ENCODE peak calls at places on chromosomes 2 and 18, in four cellular contexts. One of them, this sample, is unnamed.

GRCh38 chr2:26185304-26185928 is 12.5 kb downstream of the GAREM2 start:
- DNase-seq in mucosa of descending colon: no peak
- DNase-seq in heart left ventricle: no peak
- DNase-seq in esophagus squamous epithelium: no peak
- DNase-seq in this sample: no peak

GRCh38 chr18:55764382-55764781 is 176.4 kb upstream of the TCF4 start:
- DNase-seq in esophagus squamous epithelium: no peak
- DNase-seq in mucosa of descending colon: no peak
- DNase-seq in heart left ventricle: no peak
- DNase-seq in this sample: no peak

GRCh38 chr2:8352989-8353388 is 328.9 kb upstream of the ID2 start:
- DNase-seq in mucosa of descending colon: no peak
- DNase-seq in heart left ventricle: no peak
- DNase-seq in esophagus squamous epithelium: no peak
- DNase-seq in this sample: no peak

GRCh38 chr18:73118121-73118816 is 250.5 kb upstream of the NETO1 start:
- DNase-seq in esophagus squamous epithelium: no peak
- DNase-seq in mucosa of descending colon: no peak
- DNase-seq in heart left ventricle: no peak
- DNase-seq in this sample: no peak

GRCh38 chr2:47313728-47314127 is 89.2 kb upstream of the MSH2 start:
- DNase-seq in heart left ventricle: no peak
- DNase-seq in esophagus squamous epithelium: no peak
- DNase-seq in mucosa of descending colon: no peak
- DNase-seq in this sample: no peak

GRCh38 chr2:74373985-74374384 is 6.1 kb downstream of the DCTN1 start:
- DNase-seq in mucosa of descending colon: no peak
- DNase-seq in heart left ventricle: no peak
- DNase-seq in esophagus squamous epithelium: no peak
- DNase-seq in this sample: no peak

GRCh38 chr2:127576433-127577207 is 41.1 kb downstream of the MYO7B start:
- DNase-seq in heart left ventricle: peak; percentile 90
- DNase-seq in esophagus squamous epithelium: no peak
- DNase-seq in mucosa of descending colon: peak; percentile 30
- DNase-seq in this sample: no peak

GRCh38 chr18:13612111-13612997 is 114.0 kb downstream of the FAM210A start:
- DNase-seq in esophagus squamous epithelium: peak; percentile 30
- DNase-seq in mucosa of descending colon: peak; percentile 55
- DNase-seq in heart left ventricle: no peak
- DNase-seq in this sample: no peak

GRCh38 chr2:70420005-70420580 is 118.2 kb upstream of the FAM136A start:
- DNase-seq in esophagus squamous epithelium: no peak
- DNase-seq in mucosa of descending colon: no peak
- DNase-seq in heart left ventricle: no peak
- DNase-seq in this sample: no peak

GRCh38 chr2:238865015-238865719 is 17.3 kb downstream of the TWIST2 start:
- DNase-seq in esophagus squamous epithelium: no peak
- DNase-seq in heart left ventricle: no peak
- DNase-seq in mucosa of descending colon: no peak
- DNase-seq in this sample: no peak

GRCh38 chr2:45067859-45068642 is 58.8 kb upstream of the SIX2 start:
- DNase-seq in heart left ventricle: no peak
- DNase-seq in esophagus squamous epithelium: no peak
- DNase-seq in mucosa of descending colon: no peak
- DNase-seq in this sample: peak; percentile 3

GRCh38 chr18:76388891-76389423 is 106.1 kb downstream of the ZNF516 start:
- DNase-seq in heart left ventricle: no peak
- DNase-seq in esophagus squamous epithelium: no peak
- DNase-seq in mucosa of descending colon: no peak
- DNase-seq in this sample: no peak

GRCh38 chr2:184685999-184686841 is 87.9 kb downstream of the ZNF804A start:
- DNase-seq in heart left ventricle: no peak
- DNase-seq in esophagus squamous epithelium: no peak
- DNase-seq in mucosa of descending colon: no peak
- DNase-seq in this sample: peak; percentile 9

GRCh38 chr2:120738786-120739771 is 3.4 kb downstream of the GLI2 start:
- DNase-seq in heart left ventricle: no peak
- DNase-seq in esophagus squamous epithelium: no peak
- DNase-seq in mucosa of descending colon: peak; percentile 41
- DNase-seq in this sample: no peak

GRCh38 chr2:218028562-218029348 is 26.0 kb upstream of the TNS1 start:
- DNase-seq in mucosa of descending colon: no peak
- DNase-seq in esophagus squamous epithelium: no peak
- DNase-seq in heart left ventricle: peak; percentile 61
- DNase-seq in this sample: no peak

GRCh38 chr2:144511945-144512344 is 8.0 kb downstream of the ZEB2 start:
- DNase-seq in heart left ventricle: no peak
- DNase-seq in mucosa of descending colon: no peak
- DNase-seq in esophagus squamous epithelium: no peak
- DNase-seq in this sample: no peak

GRCh38 chr2:106158871-106159270 is 35.2 kb downstream of the UXS1 start:
- DNase-seq in mucosa of descending colon: no peak
- DNase-seq in esophagus squamous epithelium: no peak
- DNase-seq in heart left ventricle: no peak
- DNase-seq in this sample: no peak

GRCh38 chr2:232611559-232612218 is 21.7 kb upstream of the EFHD1 start:
- DNase-seq in esophagus squamous epithelium: no peak
- DNase-seq in heart left ventricle: peak; percentile 74
- DNase-seq in mucosa of descending colon: peak; percentile 72
- DNase-seq in this sample: no peak

GRCh38 chr2:222655406-222655747 is 515 bp downstream of the FARSB start:
- DNase-seq in heart left ventricle: no peak
- DNase-seq in esophagus squamous epithelium: no peak
- DNase-seq in mucosa of descending colon: no peak
- DNase-seq in this sample: no peak

GRCh38 chr2:176281267-176281666 is 12.0 kb downstream of the MTX2 start:
- DNase-seq in heart left ventricle: no peak
- DNase-seq in esophagus squamous epithelium: no peak
- DNase-seq in mucosa of descending colon: no peak
- DNase-seq in this sample: no peak

GRCh38 chr2:114577657-114578056 is 135.2 kb downstream of the DPP10 start:
- DNase-seq in heart left ventricle: no peak
- DNase-seq in esophagus squamous epithelium: no peak
- DNase-seq in mucosa of descending colon: no peak
- DNase-seq in this sample: no peak

GRCh38 chr2:6772366-6772710 is 93.4 kb downstream of the CMPK2 start:
- DNase-seq in mucosa of descending colon: no peak
- DNase-seq in heart left ventricle: no peak
- DNase-seq in esophagus squamous epithelium: no peak
- DNase-seq in this sample: no peak

GRCh38 chr18:44341759-44342158 is 338.9 kb upstream of the SETBP1 start:
- DNase-seq in mucosa of descending colon: no peak
- DNase-seq in heart left ventricle: no peak
- DNase-seq in esophagus squamous epithelium: no peak
- DNase-seq in this sample: no peak

GRCh38 chr2:215797676-215798075 is 215.7 kb downstream of the MREG start:
- DNase-seq in mucosa of descending colon: no peak
- DNase-seq in heart left ventricle: no peak
- DNase-seq in esophagus squamous epithelium: no peak
- DNase-seq in this sample: no peak

GRCh38 chr2:156763174-156763573 is 327.0 kb downstream of the GPD2 start:
- DNase-seq in heart left ventricle: no peak
- DNase-seq in mucosa of descending colon: no peak
- DNase-seq in esophagus squamous epithelium: no peak
- DNase-seq in this sample: no peak

GRCh38 chr2:44877417-44877816 is 64.1 kb upstream of the SIX3 start:
- DNase-seq in mucosa of descending colon: no peak
- DNase-seq in heart left ventricle: no peak
- DNase-seq in esophagus squamous epithelium: no peak
- DNase-seq in this sample: no peak

GRCh38 chr2:70995227-70995729 is 605 bp upstream of the TEX261 start:
- DNase-seq in mucosa of descending colon: peak; percentile 63
- DNase-seq in esophagus squamous epithelium: no peak
- DNase-seq in heart left ventricle: no peak
- DNase-seq in this sample: no peak

GRCh38 chr2:121519732-121520640 is 10.7 kb upstream of the RNU4ATAC start:
- DNase-seq in mucosa of descending colon: no peak
- DNase-seq in esophagus squamous epithelium: no peak
- DNase-seq in heart left ventricle: no peak
- DNase-seq in this sample: no peak

GRCh38 chr2:71934320-71934593 is 213.4 kb downstream of the CYP26B1 start:
- DNase-seq in mucosa of descending colon: no peak
- DNase-seq in esophagus squamous epithelium: no peak
- DNase-seq in heart left ventricle: no peak
- DNase-seq in this sample: no peak

GRCh38 chr18:57143265-57143664 is 3.6 kb upstream of the BOD1L2 start:
- DNase-seq in heart left ventricle: no peak
- DNase-seq in esophagus squamous epithelium: no peak
- DNase-seq in mucosa of descending colon: no peak
- DNase-seq in this sample: no peak

GRCh38 chr2:133660511-133660910 is 92.2 kb upstream of the NCKAP5 start:
- DNase-seq in esophagus squamous epithelium: no peak
- DNase-seq in mucosa of descending colon: no peak
- DNase-seq in heart left ventricle: no peak
- DNase-seq in this sample: no peak

GRCh38 chr2:215401896-215402379 is 33.9 kb downstream of the FN1 start:
- DNase-seq in heart left ventricle: no peak
- DNase-seq in esophagus squamous epithelium: no peak
- DNase-seq in mucosa of descending colon: no peak
- DNase-seq in this sample: no peak

GRCh38 chr2:188659656-188660406 is 314.3 kb upstream of the COL3A1 start:
- DNase-seq in mucosa of descending colon: no peak
- DNase-seq in esophagus squamous epithelium: no peak
- DNase-seq in heart left ventricle: no peak
- DNase-seq in this sample: no peak

GRCh38 chr2:232341739-232342126 is 36.8 kb upstream of the ALPP start:
- DNase-seq in heart left ventricle: peak; percentile 15
- DNase-seq in esophagus squamous epithelium: no peak
- DNase-seq in mucosa of descending colon: peak; percentile 6
- DNase-seq in this sample: no peak

GRCh38 chr2:174697267-174697666 is 67.0 kb downstream of the CHRNA1 start:
- DNase-seq in esophagus squamous epithelium: no peak
- DNase-seq in heart left ventricle: peak; percentile 45
- DNase-seq in mucosa of descending colon: peak; percentile 49
- DNase-seq in this sample: no peak
- TF ChIP-seq CTCF in esophagus squamous epithelium: peak; percentile 46
- TF ChIP-seq CTCF in heart left ventricle: peak; percentile 71
- TF ChIP-seq CTCF in mucosa of descending colon: peak; percentile 75
- TF ChIP-seq CTCF in this sample: peak; percentile 96

GRCh38 chr2:165081276-165081675 is 122.6 kb downstream of the SCN3A start:
- DNase-seq in mucosa of descending colon: no peak
- DNase-seq in esophagus squamous epithelium: no peak
- DNase-seq in heart left ventricle: no peak
- DNase-seq in this sample: no peak
- TF ChIP-seq CTCF in mucosa of descending colon: no peak
- TF ChIP-seq CTCF in esophagus squamous epithelium: no peak
- TF ChIP-seq CTCF in heart left ventricle: no peak
- TF ChIP-seq CTCF in this sample: no peak

GRCh38 chr2:111667542-111668273 is 216.3 kb downstream of the ANAPC1 start:
- DNase-seq in esophagus squamous epithelium: no peak
- DNase-seq in heart left ventricle: peak; percentile 36
- DNase-seq in mucosa of descending colon: no peak
- DNase-seq in this sample: peak; percentile 60
- TF ChIP-seq CTCF in esophagus squamous epithelium: peak; percentile 27
- TF ChIP-seq CTCF in heart left ventricle: peak; percentile 43
- TF ChIP-seq CTCF in mucosa of descending colon: no peak
- TF ChIP-seq CTCF in this sample: peak; percentile 84

GRCh38 chr2:190982263-190983034 is 31.5 kb downstream of the STAT1 start:
- DNase-seq in heart left ventricle: no peak
- DNase-seq in mucosa of descending colon: no peak
- DNase-seq in esophagus squamous epithelium: no peak
- DNase-seq in this sample: no peak
- TF ChIP-seq CTCF in heart left ventricle: no peak
- TF ChIP-seq CTCF in mucosa of descending colon: no peak
- TF ChIP-seq CTCF in esophagus squamous epithelium: no peak
- TF ChIP-seq CTCF in this sample: no peak

GRCh38 chr2:168136392-168136977 is 110.9 kb downstream of the STK39 start:
- DNase-seq in mucosa of descending colon: no peak
- DNase-seq in esophagus squamous epithelium: no peak
- DNase-seq in heart left ventricle: no peak
- DNase-seq in this sample: no peak
- TF ChIP-seq CTCF in mucosa of descending colon: peak; percentile 24
- TF ChIP-seq CTCF in esophagus squamous epithelium: peak; percentile 58
- TF ChIP-seq CTCF in heart left ventricle: peak; percentile 62
- TF ChIP-seq CTCF in this sample: peak; percentile 58

GRCh38 chr2:99883356-99883867 is 259.0 kb downstream of the AFF3 start:
- DNase-seq in heart left ventricle: no peak
- DNase-seq in mucosa of descending colon: no peak
- DNase-seq in esophagus squamous epithelium: no peak
- DNase-seq in this sample: no peak
- TF ChIP-seq CTCF in heart left ventricle: no peak
- TF ChIP-seq CTCF in mucosa of descending colon: no peak
- TF ChIP-seq CTCF in esophagus squamous epithelium: no peak
- TF ChIP-seq CTCF in this sample: no peak

GRCh38 chr18:74291771-74292540 is at the start of gene CYB5A:
- DNase-seq in mucosa of descending colon: peak; percentile 99
- DNase-seq in heart left ventricle: peak; percentile 99
- DNase-seq in esophagus squamous epithelium: peak; percentile 88
- DNase-seq in this sample: peak; percentile 69
- TF ChIP-seq CTCF in mucosa of descending colon: peak; percentile 23
- TF ChIP-seq CTCF in heart left ventricle: no peak
- TF ChIP-seq CTCF in esophagus squamous epithelium: no peak
- TF ChIP-seq CTCF in this sample: peak; percentile 20

GRCh38 chr2:20599861-20600461 is 50.9 kb downstream of the HS1BP3 start:
- DNase-seq in mucosa of descending colon: no peak
- DNase-seq in heart left ventricle: no peak
- DNase-seq in esophagus squamous epithelium: no peak
- DNase-seq in this sample: no peak

GRCh38 chr2:20602803-20603202 is 48.1 kb downstream of the HS1BP3 start:
- DNase-seq in esophagus squamous epithelium: no peak
- DNase-seq in mucosa of descending colon: no peak
- DNase-seq in heart left ventricle: no peak
- DNase-seq in this sample: no peak

GRCh38 chr2:20599001-20599600 is 51.8 kb downstream of the HS1BP3 start:
- DNase-seq in heart left ventricle: peak; percentile 91
- DNase-seq in mucosa of descending colon: no peak
- DNase-seq in esophagus squamous epithelium: no peak
- DNase-seq in this sample: no peak

GRCh38 chr2:20603791-20604190 is 47.1 kb downstream of the HS1BP3 start:
- DNase-seq in heart left ventricle: no peak
- DNase-seq in mucosa of descending colon: no peak
- DNase-seq in esophagus squamous epithelium: no peak
- DNase-seq in this sample: no peak

GRCh38 chr2:20600756-20601325 is 50.1 kb downstream of the HS1BP3 start:
- DNase-seq in mucosa of descending colon: no peak
- DNase-seq in esophagus squamous epithelium: no peak
- DNase-seq in heart left ventricle: no peak
- DNase-seq in this sample: no peak
- TF ChIP-seq CTCF in mucosa of descending colon: no peak
- TF ChIP-seq CTCF in esophagus squamous epithelium: peak; percentile 50
- TF ChIP-seq CTCF in heart left ventricle: peak; percentile 30
- TF ChIP-seq CTCF in this sample: peak; percentile 56

GRCh38 chr18:12377556-12378553 is 828 bp upstream of the AFG3L2 start:
- DNase-seq in heart left ventricle: no peak
- DNase-seq in esophagus squamous epithelium: no peak
- DNase-seq in mucosa of descending colon: no peak
- DNase-seq in this sample: peak; percentile 61
- TF ChIP-seq CTCF in heart left ventricle: no peak
- TF ChIP-seq CTCF in esophagus squamous epithelium: peak; percentile 20
- TF ChIP-seq CTCF in mucosa of descending colon: no peak
- TF ChIP-seq CTCF in this sample: peak; percentile 7

This sample was measured in epithelial cell of proximal tubule.